ENCODE peak calls at places on chromosomes 7 and 10, in five cellular contexts. U is GM12891, N is H1, Y is HepG2, P is K562. K is an unnamed sample.

GRCh38 chr7:114722562-114722961 is 199.3 kb upstream of the MDFIC start:
- DNase-seq in U (no peak), Y (no peak), P (no peak), N (no peak), K (no peak)

GRCh38 chr10:93437000-93437945 is 44.9 kb downstream of the MYOF start:
- DNase-seq in P (no peak), U (no peak), N (no peak), Y (peak; percentile 71), K (no peak)

GRCh38 chr7:52609511-52609910 is 425.9 kb upstream of the POM121L12 start:
- DNase-seq in N (no peak), Y (no peak), U (no peak), P (no peak), K (no peak)

GRCh38 chr7:152760384-152761115 is 998 bp downstream of the ACTR3B start:
- DNase-seq in P (peak; percentile 33), U (no peak), Y (no peak), N (no peak), K (no peak)

GRCh38 chr10:7409045-7409731 is 1.6 kb downstream of the SFMBT2 start:
- DNase-seq in U (no peak), Y (no peak), P (peak; percentile 56), N (no peak), K (peak; percentile 52)

GRCh38 chr10:98270026-98270740 is 2.2 kb upstream of the LOXL4 start:
- DNase-seq in Y (peak; percentile 83), U (no peak), N (no peak), P (peak; percentile 27), K (no peak)

GRCh38 chr7:157466473-157467261 is 129.9 kb downstream of the DNAJB6 start:
- DNase-seq in N (no peak), P (peak; percentile 67), U (no peak), Y (no peak), K (no peak)

GRCh38 chr7:109256762-109257560 is 687.3 kb downstream of the DNAJB9 start:
- DNase-seq in U (no peak), P (no peak), N (no peak), Y (no peak), K (no peak)

GRCh38 chr7:52504546-52504945 is 530.9 kb upstream of the POM121L12 start:
- DNase-seq in N (no peak), P (no peak), Y (no peak), U (no peak), K (no peak)

GRCh38 chr7:143495806-143496672 is 18.4 kb downstream of the TAS2R41 start:
- DNase-seq in Y (no peak), U (no peak), N (no peak), P (no peak), K (no peak)
- TF ChIP-seq POLR2AphosphoS5 in Y (no peak), U (no peak), N (no peak), P (no peak), K (no peak)

GRCh38 chr7:2481195-2481594 is 5.0 kb upstream of the GRIFIN start:
- DNase-seq in Y (no peak), N (no peak), P (no peak), U (no peak), K (no peak)
- TF ChIP-seq TAF1 in Y (no peak), N (no peak), P (no peak), U (no peak), K (no peak)

GRCh38 chr10:91630592-91630991 is 2.3 kb downstream of the PPP1R3C start:
- DNase-seq in Y (no peak), N (no peak), U (no peak), P (no peak), K (no peak)

GRCh38 chr10:91635401-91636400 is 2.8 kb upstream of the PPP1R3C start:
- DNase-seq in Y (peak; percentile 73), N (no peak), P (peak; percentile 62), U (peak; percentile 18), K (no peak)

GRCh38 chr10:91634898-91635297 is 2.0 kb upstream of the PPP1R3C start:
- DNase-seq in P (no peak), N (no peak), Y (no peak), U (no peak), K (no peak)

GRCh38 chr10:91634246-91634645 is 1.4 kb upstream of the PPP1R3C start:
- DNase-seq in U (no peak), N (no peak), Y (no peak), P (no peak), K (no peak)

GRCh38 chr10:91632671-91633550 is at the start of gene PPP1R3C:
- DNase-seq in N (peak; percentile 73), P (no peak), U (peak; percentile 6), Y (peak; percentile 87), K (peak; percentile 18)
- TF ChIP-seq POLR2AphosphoS5 in N (no peak), P (no peak), U (no peak), Y (peak; percentile 97), K (no peak)

GRCh38 chr7:149205690-149206381 is 10.5 kb downstream of the ZNF282 start:
- DNase-seq in Y (no peak), P (no peak), U (no peak), N (no peak), K (no peak)
- TF ChIP-seq TAF1 in Y (no peak), P (no peak), U (no peak), N (no peak), K (no peak)